ENCODE peak calls at places on chromosomes 3 and 15, in nine cellular contexts. K, Z, H, B, Q, L, T, V and F are unnamed samples.

GRCh38 chr3:196093271-196094111 is 11.6 kb upstream of the TFRC start:
- DNase-seq in H (no peak), V (no peak), K (no peak), Z (no peak), Q (no peak), B (no peak), L (peak; percentile 52), T (no peak), F (no peak)

GRCh38 chr3:100361897-100362296 is 27.3 kb downstream of the NIT2 start:
- DNase-seq in K (no peak), H (no peak), L (no peak), V (no peak), Z (no peak), B (no peak), Q (no peak), T (no peak), F (no peak)

GRCh38 chr15:80494311-80494710 is 90.1 kb downstream of the ARNT2 start:
- DNase-seq in L (peak; percentile 37), Q (no peak), K (no peak), Z (peak; percentile 91), T (no peak), B (peak; percentile 71), H (peak; percentile 75), V (no peak), F (no peak)

GRCh38 chr15:101046826-101047225 is 127.7 kb downstream of the LRRK1 start:
- DNase-seq in K (peak; percentile 32), B (no peak), V (no peak), Z (no peak), L (peak; percentile 26), H (no peak), T (no peak), Q (no peak), F (no peak)

GRCh38 chr3:100915706-100916105 is 77.5 kb downstream of the ABI3BP start:
- DNase-seq in Z (no peak), K (no peak), B (no peak), L (peak; percentile 26), Q (no peak), T (no peak), H (no peak), V (no peak), F (no peak)

GRCh38 chr3:28700728-28701127 is 352.1 kb upstream of the AZI2 start:
- DNase-seq in Q (no peak), H (no peak), L (no peak), B (no peak), V (no peak), K (no peak), T (no peak), Z (no peak), F (no peak)

GRCh38 chr15:85651551-85651950 is 143.2 kb downstream of the KLHL25 start:
- DNase-seq in H (no peak), T (no peak), V (no peak), Z (no peak), L (no peak), K (no peak), Q (no peak), B (no peak), F (no peak)

GRCh38 chr3:151109401-151109800 is 23.9 kb downstream of the MED12L start:
- DNase-seq in H (no peak), T (no peak), L (no peak), V (no peak), Z (no peak), B (no peak), K (no peak), Q (no peak), F (no peak)

GRCh38 chr15:70509282-70510272 is 253.8 kb downstream of the UACA start:
- DNase-seq in K (no peak), T (no peak), Z (no peak), L (no peak), Q (no peak), H (no peak), B (no peak), V (no peak), F (peak; percentile 61)

GRCh38 chr3:22937536-22937935 is 265.6 kb upstream of the UBE2E2 start:
- DNase-seq in V (no peak), K (no peak), T (no peak), Q (no peak), L (no peak), Z (no peak), B (no peak), H (no peak), F (no peak)

GRCh38 chr3:162507397-162507796 is 1010.8 kb downstream of the OTOL1 start:
- DNase-seq in T (no peak), V (no peak), K (no peak), L (peak; percentile 5), Q (no peak), Z (peak; percentile 55), H (no peak), B (no peak), F (no peak)

GRCh38 chr3:20930034-20930433 is 744.0 kb upstream of the SGO1 start:
- DNase-seq in V (no peak), Q (peak; percentile 0), T (no peak), Z (peak; percentile 0), K (no peak), L (peak; percentile 15), H (no peak), B (no peak), F (no peak)